ENCODE peak calls at places on chromosomes 11 and 22, in five cellular contexts. One of them, this sample, is unnamed.

GRCh38 chr22:21754523-21755128 is 19.0 kb upstream of the YPEL1 start:
- DNase-seq in omental fat pad: no peak
- DNase-seq in NCI-H1105 treated with DMSO at 0.1 percent for 48 hours: peak; percentile 17
- DNase-seq in mesothelial cell of epicardium: no peak
- DNase-seq in stimulated activated CD4-positive, alpha-beta T cell treated with anti-CD3 and anti-CD28 coated beads, Interleukin-4, amount 100 ng/mL, for 48 hours: no peak
- DNase-seq in this sample: no peak

GRCh38 chr11:115257286-115258077 is 246.7 kb downstream of the CADM1 start:
- DNase-seq in mesothelial cell of epicardium: no peak
- DNase-seq in omental fat pad: no peak
- DNase-seq in stimulated activated CD4-positive, alpha-beta T cell treated with anti-CD3 and anti-CD28 coated beads, Interleukin-4, amount 100 ng/mL, for 48 hours: no peak
- DNase-seq in NCI-H1105 treated with DMSO at 0.1 percent for 48 hours: peak; percentile 20
- DNase-seq in this sample: no peak

GRCh38 chr11:16194566-16194965 is 161.8 kb downstream of the SOX6 start:
- DNase-seq in omental fat pad: no peak
- DNase-seq in NCI-H1105 treated with DMSO at 0.1 percent for 48 hours: no peak
- DNase-seq in stimulated activated CD4-positive, alpha-beta T cell treated with anti-CD3 and anti-CD28 coated beads, Interleukin-4, amount 100 ng/mL, for 48 hours: no peak
- DNase-seq in mesothelial cell of epicardium: no peak
- DNase-seq in this sample: no peak

GRCh38 chr11:24828938-24829337 is 332.1 kb downstream of the LUZP2 start:
- DNase-seq in mesothelial cell of epicardium: no peak
- DNase-seq in NCI-H1105 treated with DMSO at 0.1 percent for 48 hours: no peak
- DNase-seq in stimulated activated CD4-positive, alpha-beta T cell treated with anti-CD3 and anti-CD28 coated beads, Interleukin-4, amount 100 ng/mL, for 48 hours: no peak
- DNase-seq in omental fat pad: no peak
- DNase-seq in this sample: no peak

GRCh38 chr11:78351979-78352731 is 65.5 kb downstream of the GAB2 start:
- DNase-seq in omental fat pad: no peak
- DNase-seq in mesothelial cell of epicardium: no peak
- DNase-seq in NCI-H1105 treated with DMSO at 0.1 percent for 48 hours: no peak
- DNase-seq in stimulated activated CD4-positive, alpha-beta T cell treated with anti-CD3 and anti-CD28 coated beads, Interleukin-4, amount 100 ng/mL, for 48 hours: no peak
- DNase-seq in this sample: no peak

GRCh38 chr11:46332568-46333128 is 14.6 kb upstream of the DGKZ start:
- DNase-seq in mesothelial cell of epicardium: no peak
- DNase-seq in omental fat pad: no peak
- DNase-seq in NCI-H1105 treated with DMSO at 0.1 percent for 48 hours: peak; percentile 46
- DNase-seq in stimulated activated CD4-positive, alpha-beta T cell treated with anti-CD3 and anti-CD28 coated beads, Interleukin-4, amount 100 ng/mL, for 48 hours: no peak
- DNase-seq in this sample: peak; percentile 5

GRCh38 chr22:47606426-47606825 is 844.0 kb downstream of the TBC1D22A start:
- DNase-seq in NCI-H1105 treated with DMSO at 0.1 percent for 48 hours: no peak
- DNase-seq in mesothelial cell of epicardium: no peak
- DNase-seq in stimulated activated CD4-positive, alpha-beta T cell treated with anti-CD3 and anti-CD28 coated beads, Interleukin-4, amount 100 ng/mL, for 48 hours: no peak
- DNase-seq in omental fat pad: no peak
- DNase-seq in this sample: no peak

GRCh38 chr22:11307996-11308395 is 4220.0 kb upstream of the OR11H1 start:
- DNase-seq in NCI-H1105 treated with DMSO at 0.1 percent for 48 hours: no peak
- DNase-seq in mesothelial cell of epicardium: no peak
- DNase-seq in stimulated activated CD4-positive, alpha-beta T cell treated with anti-CD3 and anti-CD28 coated beads, Interleukin-4, amount 100 ng/mL, for 48 hours: no peak
- DNase-seq in omental fat pad: no peak
- DNase-seq in this sample: no peak

GRCh38 chr22:46179748-46180147 is 29.4 kb downstream of the PPARA start:
- DNase-seq in omental fat pad: no peak
- DNase-seq in stimulated activated CD4-positive, alpha-beta T cell treated with anti-CD3 and anti-CD28 coated beads, Interleukin-4, amount 100 ng/mL, for 48 hours: no peak
- DNase-seq in mesothelial cell of epicardium: no peak
- DNase-seq in NCI-H1105 treated with DMSO at 0.1 percent for 48 hours: no peak
- DNase-seq in this sample: no peak

GRCh38 chr11:45385844-45386243 is 99.7 kb upstream of the SYT13 start:
- DNase-seq in mesothelial cell of epicardium: no peak
- DNase-seq in omental fat pad: no peak
- DNase-seq in stimulated activated CD4-positive, alpha-beta T cell treated with anti-CD3 and anti-CD28 coated beads, Interleukin-4, amount 100 ng/mL, for 48 hours: no peak
- DNase-seq in NCI-H1105 treated with DMSO at 0.1 percent for 48 hours: no peak
- DNase-seq in this sample: no peak

GRCh38 chr11:46120711-46121327 is 435 bp downstream of the PHF21A start:
- DNase-seq in NCI-H1105 treated with DMSO at 0.1 percent for 48 hours: peak; percentile 80
- DNase-seq in stimulated activated CD4-positive, alpha-beta T cell treated with anti-CD3 and anti-CD28 coated beads, Interleukin-4, amount 100 ng/mL, for 48 hours: peak; percentile 12
- DNase-seq in omental fat pad: no peak
- DNase-seq in mesothelial cell of epicardium: peak; percentile 59
- DNase-seq in this sample: peak; percentile 12

GRCh38 chr11:121063728-121064127 is 37.3 kb upstream of the TECTA start:
- DNase-seq in omental fat pad: no peak
- DNase-seq in mesothelial cell of epicardium: no peak
- DNase-seq in NCI-H1105 treated with DMSO at 0.1 percent for 48 hours: no peak
- DNase-seq in stimulated activated CD4-positive, alpha-beta T cell treated with anti-CD3 and anti-CD28 coated beads, Interleukin-4, amount 100 ng/mL, for 48 hours: no peak
- DNase-seq in this sample: no peak

GRCh38 chr22:44214764-44215163 is 34.0 kb downstream of the PARVG start:
- DNase-seq in stimulated activated CD4-positive, alpha-beta T cell treated with anti-CD3 and anti-CD28 coated beads, Interleukin-4, amount 100 ng/mL, for 48 hours: no peak
- DNase-seq in omental fat pad: no peak
- DNase-seq in mesothelial cell of epicardium: no peak
- DNase-seq in NCI-H1105 treated with DMSO at 0.1 percent for 48 hours: no peak
- DNase-seq in this sample: no peak

GRCh38 chr22:26981520-26981919 is 324.1 kb downstream of the MIAT start:
- DNase-seq in NCI-H1105 treated with DMSO at 0.1 percent for 48 hours: no peak
- DNase-seq in stimulated activated CD4-positive, alpha-beta T cell treated with anti-CD3 and anti-CD28 coated beads, Interleukin-4, amount 100 ng/mL, for 48 hours: no peak
- DNase-seq in omental fat pad: no peak
- DNase-seq in mesothelial cell of epicardium: peak; percentile 53
- DNase-seq in this sample: no peak

GRCh38 chr11:1333860-1334259 is 24.4 kb upstream of the TOLLIP start:
- DNase-seq in omental fat pad: peak; percentile 6
- DNase-seq in mesothelial cell of epicardium: no peak
- DNase-seq in stimulated activated CD4-positive, alpha-beta T cell treated with anti-CD3 and anti-CD28 coated beads, Interleukin-4, amount 100 ng/mL, for 48 hours: no peak
- DNase-seq in NCI-H1105 treated with DMSO at 0.1 percent for 48 hours: no peak
- DNase-seq in this sample: no peak

GRCh38 chr11:69726481-69726880 is 22.7 kb upstream of the FGF19 start:
- DNase-seq in mesothelial cell of epicardium: no peak
- DNase-seq in NCI-H1105 treated with DMSO at 0.1 percent for 48 hours: no peak
- DNase-seq in stimulated activated CD4-positive, alpha-beta T cell treated with anti-CD3 and anti-CD28 coated beads, Interleukin-4, amount 100 ng/mL, for 48 hours: no peak
- DNase-seq in omental fat pad: no peak
- DNase-seq in this sample: no peak

GRCh38 chr22:25048659-25049657 is 96.4 kb downstream of the KIAA1671 start:
- DNase-seq in NCI-H1105 treated with DMSO at 0.1 percent for 48 hours: peak; percentile 42
- DNase-seq in stimulated activated CD4-positive, alpha-beta T cell treated with anti-CD3 and anti-CD28 coated beads, Interleukin-4, amount 100 ng/mL, for 48 hours: peak; percentile 65
- DNase-seq in mesothelial cell of epicardium: peak; percentile 71
- DNase-seq in omental fat pad: peak; percentile 36
- DNase-seq in this sample: peak; percentile 71

GRCh38 chr22:27238935-27239510 is 562.5 kb downstream of the MN1 start:
- DNase-seq in stimulated activated CD4-positive, alpha-beta T cell treated with anti-CD3 and anti-CD28 coated beads, Interleukin-4, amount 100 ng/mL, for 48 hours: no peak
- DNase-seq in omental fat pad: peak; percentile 82
- DNase-seq in NCI-H1105 treated with DMSO at 0.1 percent for 48 hours: peak; percentile 4
- DNase-seq in mesothelial cell of epicardium: peak; percentile 88
- DNase-seq in this sample: no peak

GRCh38 chr22:48084041-48084748 is 1321.7 kb downstream of the TBC1D22A start:
- DNase-seq in NCI-H1105 treated with DMSO at 0.1 percent for 48 hours: no peak
- DNase-seq in mesothelial cell of epicardium: no peak
- DNase-seq in stimulated activated CD4-positive, alpha-beta T cell treated with anti-CD3 and anti-CD28 coated beads, Interleukin-4, amount 100 ng/mL, for 48 hours: no peak
- DNase-seq in omental fat pad: no peak
- DNase-seq in this sample: no peak

GRCh38 chr11:69170704-69171103 is 15.0 kb downstream of the SMIM38 start:
- DNase-seq in mesothelial cell of epicardium: no peak
- DNase-seq in NCI-H1105 treated with DMSO at 0.1 percent for 48 hours: no peak
- DNase-seq in stimulated activated CD4-positive, alpha-beta T cell treated with anti-CD3 and anti-CD28 coated beads, Interleukin-4, amount 100 ng/mL, for 48 hours: no peak
- DNase-seq in omental fat pad: no peak
- DNase-seq in this sample: no peak

GRCh38 chr11:5343474-5344335 is at the start of gene OR51B5:
- DNase-seq in NCI-H1105 treated with DMSO at 0.1 percent for 48 hours: no peak
- DNase-seq in omental fat pad: no peak
- DNase-seq in stimulated activated CD4-positive, alpha-beta T cell treated with anti-CD3 and anti-CD28 coated beads, Interleukin-4, amount 100 ng/mL, for 48 hours: no peak
- DNase-seq in mesothelial cell of epicardium: no peak
- DNase-seq in this sample: no peak

GRCh38 chr11:62961017-62961416 is 23.8 kb downstream of the SLC22A6 start:
- DNase-seq in NCI-H1105 treated with DMSO at 0.1 percent for 48 hours: no peak
- DNase-seq in stimulated activated CD4-positive, alpha-beta T cell treated with anti-CD3 and anti-CD28 coated beads, Interleukin-4, amount 100 ng/mL, for 48 hours: no peak
- DNase-seq in mesothelial cell of epicardium: no peak
- DNase-seq in omental fat pad: no peak
- DNase-seq in this sample: no peak

GRCh38 chr22:36328635-36329216 is 59.0 kb downstream of the MYH9 start:
- DNase-seq in NCI-H1105 treated with DMSO at 0.1 percent for 48 hours: no peak
- DNase-seq in mesothelial cell of epicardium: no peak
- DNase-seq in omental fat pad: no peak
- DNase-seq in stimulated activated CD4-positive, alpha-beta T cell treated with anti-CD3 and anti-CD28 coated beads, Interleukin-4, amount 100 ng/mL, for 48 hours: no peak
- DNase-seq in this sample: no peak

GRCh38 chr11:74255741-74256369 is 55.6 kb downstream of the P4HA3 start:
- DNase-seq in stimulated activated CD4-positive, alpha-beta T cell treated with anti-CD3 and anti-CD28 coated beads, Interleukin-4, amount 100 ng/mL, for 48 hours: peak; percentile 2
- DNase-seq in NCI-H1105 treated with DMSO at 0.1 percent for 48 hours: peak; percentile 62
- DNase-seq in mesothelial cell of epicardium: peak; percentile 57
- DNase-seq in omental fat pad: no peak
- DNase-seq in this sample: peak; percentile 66

GRCh38 chr22:27627444-27627833 is 174.1 kb downstream of the MN1 start:
- DNase-seq in mesothelial cell of epicardium: no peak
- DNase-seq in omental fat pad: no peak
- DNase-seq in NCI-H1105 treated with DMSO at 0.1 percent for 48 hours: no peak
- DNase-seq in stimulated activated CD4-positive, alpha-beta T cell treated with anti-CD3 and anti-CD28 coated beads, Interleukin-4, amount 100 ng/mL, for 48 hours: no peak
- DNase-seq in this sample: no peak

GRCh38 chr11:28836285-28837081 is 728.3 kb downstream of the METTL15 start:
- DNase-seq in mesothelial cell of epicardium: no peak
- DNase-seq in stimulated activated CD4-positive, alpha-beta T cell treated with anti-CD3 and anti-CD28 coated beads, Interleukin-4, amount 100 ng/mL, for 48 hours: no peak
- DNase-seq in omental fat pad: no peak
- DNase-seq in NCI-H1105 treated with DMSO at 0.1 percent for 48 hours: no peak
- DNase-seq in this sample: no peak

GRCh38 chr11:33892906-33893594 is 1.2 kb upstream of the LMO2 start:
- DNase-seq in stimulated activated CD4-positive, alpha-beta T cell treated with anti-CD3 and anti-CD28 coated beads, Interleukin-4, amount 100 ng/mL, for 48 hours: no peak
- DNase-seq in NCI-H1105 treated with DMSO at 0.1 percent for 48 hours: no peak
- DNase-seq in omental fat pad: no peak
- DNase-seq in mesothelial cell of epicardium: no peak
- DNase-seq in this sample: no peak

GRCh38 chr22:38871360-38872171 is 450 bp downstream of the CBX6 start:
- DNase-seq in mesothelial cell of epicardium: peak; percentile 60
- DNase-seq in omental fat pad: no peak
- DNase-seq in NCI-H1105 treated with DMSO at 0.1 percent for 48 hours: no peak
- DNase-seq in stimulated activated CD4-positive, alpha-beta T cell treated with anti-CD3 and anti-CD28 coated beads, Interleukin-4, amount 100 ng/mL, for 48 hours: no peak
- DNase-seq in this sample: peak; percentile 32

GRCh38 chr11:118142809-118143208 is 9.8 kb downstream of the SCN4B start:
- DNase-seq in NCI-H1105 treated with DMSO at 0.1 percent for 48 hours: no peak
- DNase-seq in stimulated activated CD4-positive, alpha-beta T cell treated with anti-CD3 and anti-CD28 coated beads, Interleukin-4, amount 100 ng/mL, for 48 hours: no peak
- DNase-seq in omental fat pad: no peak
- DNase-seq in mesothelial cell of epicardium: no peak
- DNase-seq in this sample: no peak

GRCh38 chr22:38869663-38870062 is 2.4 kb downstream of the CBX6 start:
- DNase-seq in omental fat pad: no peak
- DNase-seq in mesothelial cell of epicardium: peak; percentile 10
- DNase-seq in NCI-H1105 treated with DMSO at 0.1 percent for 48 hours: no peak
- DNase-seq in stimulated activated CD4-positive, alpha-beta T cell treated with anti-CD3 and anti-CD28 coated beads, Interleukin-4, amount 100 ng/mL, for 48 hours: no peak
- DNase-seq in this sample: no peak

GRCh38 chr22:30208631-30209603 is 37.6 kb downstream of the LIF start:
- DNase-seq in NCI-H1105 treated with DMSO at 0.1 percent for 48 hours: no peak
- DNase-seq in omental fat pad: no peak
- DNase-seq in stimulated activated CD4-positive, alpha-beta T cell treated with anti-CD3 and anti-CD28 coated beads, Interleukin-4, amount 100 ng/mL, for 48 hours: no peak
- DNase-seq in mesothelial cell of epicardium: no peak
- DNase-seq in this sample: no peak

GRCh38 chr22:19903031-19903430 is 38.5 kb upstream of the COMT start:
- DNase-seq in mesothelial cell of epicardium: no peak
- DNase-seq in stimulated activated CD4-positive, alpha-beta T cell treated with anti-CD3 and anti-CD28 coated beads, Interleukin-4, amount 100 ng/mL, for 48 hours: no peak
- DNase-seq in omental fat pad: no peak
- DNase-seq in NCI-H1105 treated with DMSO at 0.1 percent for 48 hours: no peak
- DNase-seq in this sample: no peak

GRCh38 chr11:2807276-2807681 is 78.3 kb downstream of the CDKN1C start:
- DNase-seq in mesothelial cell of epicardium: peak; percentile 89
- DNase-seq in omental fat pad: peak; percentile 24
- DNase-seq in stimulated activated CD4-positive, alpha-beta T cell treated with anti-CD3 and anti-CD28 coated beads, Interleukin-4, amount 100 ng/mL, for 48 hours: no peak
- DNase-seq in NCI-H1105 treated with DMSO at 0.1 percent for 48 hours: no peak
- DNase-seq in this sample: no peak

GRCh38 chr11:126405906-126406305 is 50.4 kb downstream of the ST3GAL4 start:
- DNase-seq in omental fat pad: no peak
- DNase-seq in mesothelial cell of epicardium: no peak
- DNase-seq in stimulated activated CD4-positive, alpha-beta T cell treated with anti-CD3 and anti-CD28 coated beads, Interleukin-4, amount 100 ng/mL, for 48 hours: no peak
- DNase-seq in NCI-H1105 treated with DMSO at 0.1 percent for 48 hours: no peak
- DNase-seq in this sample: no peak

GRCh38 chr22:40878937-40879336 is 17.0 kb upstream of the DNAJB7 start:
- DNase-seq in stimulated activated CD4-positive, alpha-beta T cell treated with anti-CD3 and anti-CD28 coated beads, Interleukin-4, amount 100 ng/mL, for 48 hours: no peak
- DNase-seq in omental fat pad: no peak
- DNase-seq in NCI-H1105 treated with DMSO at 0.1 percent for 48 hours: no peak
- DNase-seq in mesothelial cell of epicardium: no peak
- DNase-seq in this sample: no peak

GRCh38 chr11:19890308-19890707 is 177.7 kb downstream of the NAV2 start:
- DNase-seq in mesothelial cell of epicardium: no peak
- DNase-seq in NCI-H1105 treated with DMSO at 0.1 percent for 48 hours: no peak
- DNase-seq in omental fat pad: no peak
- DNase-seq in stimulated activated CD4-positive, alpha-beta T cell treated with anti-CD3 and anti-CD28 coated beads, Interleukin-4, amount 100 ng/mL, for 48 hours: no peak
- DNase-seq in this sample: no peak

GRCh38 chr11:40227730-40228129 is 1231.7 kb downstream of the LRRC4C start:
- DNase-seq in omental fat pad: no peak
- DNase-seq in stimulated activated CD4-positive, alpha-beta T cell treated with anti-CD3 and anti-CD28 coated beads, Interleukin-4, amount 100 ng/mL, for 48 hours: no peak
- DNase-seq in NCI-H1105 treated with DMSO at 0.1 percent for 48 hours: no peak
- DNase-seq in mesothelial cell of epicardium: no peak
- DNase-seq in this sample: no peak

GRCh38 chr22:32723632-32724031 is 77.9 kb upstream of the TIMP3 start:
- DNase-seq in stimulated activated CD4-positive, alpha-beta T cell treated with anti-CD3 and anti-CD28 coated beads, Interleukin-4, amount 100 ng/mL, for 48 hours: peak; percentile 21
- DNase-seq in mesothelial cell of epicardium: peak; percentile 51
- DNase-seq in NCI-H1105 treated with DMSO at 0.1 percent for 48 hours: no peak
- DNase-seq in omental fat pad: no peak
- DNase-seq in this sample: peak; percentile 55

GRCh38 chr11:134512061-134512460 is 100.0 kb upstream of the B3GAT1 start:
- DNase-seq in stimulated activated CD4-positive, alpha-beta T cell treated with anti-CD3 and anti-CD28 coated beads, Interleukin-4, amount 100 ng/mL, for 48 hours: no peak
- DNase-seq in mesothelial cell of epicardium: no peak
- DNase-seq in omental fat pad: no peak
- DNase-seq in NCI-H1105 treated with DMSO at 0.1 percent for 48 hours: no peak
- DNase-seq in this sample: no peak

GRCh38 chr22:24510694-24511625 is 15.8 kb downstream of the UPB1 start:
- DNase-seq in NCI-H1105 treated with DMSO at 0.1 percent for 48 hours: no peak
- DNase-seq in omental fat pad: no peak
- DNase-seq in stimulated activated CD4-positive, alpha-beta T cell treated with anti-CD3 and anti-CD28 coated beads, Interleukin-4, amount 100 ng/mL, for 48 hours: no peak
- DNase-seq in mesothelial cell of epicardium: no peak
- DNase-seq in this sample: no peak

This sample was measured in stimulated activated effector memory CD8-positive, alpha-beta T cell treated with anti-CD3 and anti-CD28 coated beads, Interleukin-12 subunit alpha, Interleukin-12 subunit beta, amount 100 ng/mL, for 72 hours.